ENCODE peak calls at places on chromosome 17, in six cellular contexts. W is stomach, N is T follicular helper cell, I is COR-L47, C is GM23338, E is HCT116. Y is an unnamed sample.

GRCh38 chr17:53391197-53391596 is 431.5 kb upstream of the KIF2B start:
- DNase-seq in C (no peak), E (no peak), W (no peak), I (no peak), N (no peak), Y (no peak)

GRCh38 chr17:77282524-77283515 is 142.1 kb downstream of the SEC14L1 start:
- DNase-seq in I (peak), W (peak), N (no peak), C (no peak), E (no peak), Y (no peak)

GRCh38 chr17:81322271-81323082 is 27.4 kb upstream of the SLC38A10 start:
- DNase-seq in E (peak), N (peak), C (peak), I (no peak), W (no peak), Y (peak)

GRCh38 chr17:11144358-11145233 is 96.4 kb upstream of the SHISA6 start:
- DNase-seq in W (peak), I (no peak), E (no peak), N (no peak), C (peak), Y (no peak)

GRCh38 chr17:32625971-32626370 is 139.2 kb downstream of the CDK5R1 start:
- DNase-seq in W (peak), C (no peak), E (no peak), N (no peak), I (peak), Y (no peak)

GRCh38 chr17:81298991-81299733 is 4.1 kb upstream of the SLC38A10 start:
- DNase-seq in C (no peak), I (no peak), W (no peak), N (no peak), E (no peak), Y (no peak)

GRCh38 chr17:1999557-2000251 is 25.4 kb downstream of the RTN4RL1 start:
- DNase-seq in C (peak), E (no peak), W (peak), N (no peak), I (no peak), Y (no peak)

GRCh38 chr17:43778337-43779144 is at the start of gene DUSP3:
- DNase-seq in I (peak), E (peak), W (peak), N (peak), C (peak), Y (peak)

GRCh38 chr17:18916816-18917496 is 35.0 kb upstream of the SLC5A10 start:
- DNase-seq in I (no peak), N (no peak), C (no peak), E (no peak), W (no peak), Y (no peak)

GRCh38 chr17:51035436-51035835 is 85.2 kb downstream of the SPAG9 start:
- DNase-seq in E (no peak), I (no peak), W (no peak), C (peak), N (no peak), Y (no peak)

GRCh38 chr17:33964344-33964979 is 290.6 kb upstream of the CCL2 start:
- DNase-seq in W (no peak), I (no peak), E (no peak), N (no peak), C (peak), Y (peak)

GRCh38 chr17:10041916-10042588 is 137.0 kb upstream of the RCVRN start:
- DNase-seq in E (no peak), C (no peak), N (no peak), I (no peak), W (no peak), Y (no peak)

GRCh38 chr17:58686980-58687379 is 4.9 kb downstream of the TEX14 start:
- DNase-seq in C (no peak), N (no peak), I (no peak), W (no peak), E (no peak), Y (no peak)

GRCh38 chr17:76716146-76716833 is 5.5 kb upstream of the MXRA7 start:
- DNase-seq in C (no peak), N (no peak), I (no peak), E (no peak), W (peak), Y (no peak)

GRCh38 chr17:77827461-77827968 is 131.0 kb upstream of the TNRC6C start:
- DNase-seq in E (no peak), I (no peak), N (no peak), W (no peak), C (no peak), Y (no peak)

GRCh38 chr17:64001763-64002529 is 3.8 kb downstream of the PRR29 start:
- DNase-seq in E (no peak), I (no peak), C (no peak), W (no peak), N (no peak), Y (no peak)

GRCh38 chr17:49992933-49993422 is 2.0 kb downstream of the DLX3 start:
- DNase-seq in I (no peak), N (no peak), W (no peak), C (no peak), E (no peak), Y (no peak)

GRCh38 chr17:58056476-58056875 is 26.7 kb upstream of the DYNLL2 start:
- DNase-seq in N (no peak), C (no peak), E (no peak), W (no peak), I (no peak), Y (no peak)

GRCh38 chr17:282000-282911 is 70.4 kb downstream of the RPH3AL start:
- DNase-seq in C (no peak), N (no peak), I (no peak), W (no peak), E (no peak), Y (no peak)

GRCh38 chr17:37752482-37752881 is 7.6 kb upstream of the HNF1B start:
- DNase-seq in E (no peak), N (no peak), C (no peak), I (no peak), W (no peak), Y (no peak)